ENCODE peak calls at places on chromosomes 11 and 22, in eight cellular contexts. Z is fibroblast of lung; W is C1 segment of cervical spinal cord; A is AG09309; G is CD4-positive, alpha-beta T cell; J is NCI-H510A treated with DMSO at 0.1 percent for 48 hours; B is NCI-H2081; H is anterior cingulate cortex. O is an unnamed sample.

GRCh38 chr11:1877211-1878133 is 14.2 kb downstream of the PRR33 start:
- DNase-seq in Z (peak), W (no peak), A (no peak), G (no peak), J (no peak), B (peak), H (no peak), O (no peak)

GRCh38 chr22:33028191-33028700 is 29.9 kb downstream of the SYN3 start:
- DNase-seq in Z (no peak), W (no peak), A (no peak), G (no peak), J (no peak), B (no peak), H (no peak), O (no peak)

GRCh38 chr22:32207971-32208480 is 3.2 kb upstream of the RFPL2 start:
- DNase-seq in Z (no peak), W (no peak), A (no peak), G (no peak), J (no peak), B (no peak), H (no peak), O (no peak)

GRCh38 chr22:19610518-19611253 is 86.5 kb upstream of the CLDN5 start:
- DNase-seq in Z (no peak), W (no peak), A (no peak), G (peak), J (peak), B (no peak), H (no peak), O (no peak)

GRCh38 chr22:50190182-50190951 is 4.7 kb downstream of the TRABD start:
- DNase-seq in Z (peak), W (no peak), A (no peak), G (peak), J (peak), B (peak), H (no peak), O (peak)

GRCh38 chr22:37924386-37925065 is 18.4 kb downstream of the MICALL1 start:
- DNase-seq in Z (no peak), W (no peak), A (no peak), G (no peak), J (no peak), B (no peak), H (no peak), O (no peak)

GRCh38 chr11:121163658-121164308 is 62.7 kb downstream of the TECTA start:
- DNase-seq in Z (peak), W (no peak), A (no peak), G (no peak), J (no peak), B (no peak), H (no peak), O (no peak)

GRCh38 chr22:47610766-47611165 is 848.3 kb downstream of the TBC1D22A start:
- DNase-seq in Z (no peak), W (no peak), A (no peak), G (no peak), J (no peak), B (no peak), H (no peak), O (no peak)

GRCh38 chr22:44582016-44582415 is 84.0 kb upstream of the RTL6 start:
- DNase-seq in Z (no peak), W (no peak), A (no peak), G (no peak), J (no peak), B (no peak), H (no peak), O (no peak)

GRCh38 chr22:29207562-29208501 is 2.1 kb downstream of the EMID1 start:
- DNase-seq in Z (no peak), W (no peak), A (no peak), G (no peak), J (no peak), B (no peak), H (no peak), O (no peak)

GRCh38 chr11:64266339-64266738 is 15.0 kb downstream of the PLCB3 start:
- DNase-seq in Z (peak), W (no peak), A (no peak), G (no peak), J (no peak), B (no peak), H (no peak), O (no peak)

GRCh38 chr11:107301886-107302285 is 155.7 kb downstream of the CWF19L2 start:
- DNase-seq in Z (peak), W (no peak), A (no peak), G (no peak), J (no peak), B (no peak), H (no peak), O (no peak)

GRCh38 chr11:30143098-30143705 is 87.6 kb upstream of the FSHB start:
- DNase-seq in Z (peak), W (no peak), A (no peak), G (no peak), J (peak), B (peak), H (no peak), O (peak)

GRCh38 chr11:110479445-110480101 is 49.8 kb downstream of the FDX1 start:
- DNase-seq in Z (peak), W (no peak), A (peak), G (no peak), J (peak), B (peak), H (peak), O (no peak)

GRCh38 chr11:111680486-111681175 is 78.4 kb downstream of the SIK2 start:
- DNase-seq in Z (no peak), W (no peak), A (no peak), G (no peak), J (no peak), B (no peak), H (no peak), O (no peak)

GRCh38 chr22:32281092-32281491 is 25.9 kb upstream of the SLC5A4 start:
- DNase-seq in Z (peak), W (no peak), A (no peak), G (no peak), J (no peak), B (no peak), H (peak), O (no peak)

GRCh38 chr11:130636672-130637463 is 188.4 kb downstream of the ADAMTS15 start:
- DNase-seq in Z (peak), W (no peak), A (no peak), G (no peak), J (no peak), B (peak), H (no peak), O (no peak)

GRCh38 chr11:75827562-75827961 is 12.6 kb downstream of the UVRAG start:
- DNase-seq in Z (no peak), W (no peak), A (no peak), G (no peak), J (no peak), B (no peak), H (no peak), O (no peak)

GRCh38 chr11:64353101-64353738 is 5.7 kb upstream of the RPS6KA4 start:
- DNase-seq in Z (no peak), W (no peak), A (no peak), G (no peak), J (peak), B (peak), H (no peak), O (no peak)

GRCh38 chr11:112694244-112694643 is 267.0 kb upstream of the NCAM1 start:
- DNase-seq in Z (no peak), W (no peak), A (no peak), G (no peak), J (no peak), B (no peak), H (no peak), O (no peak)

GRCh38 chr22:30088468-30088867 is 8.2 kb downstream of the HORMAD2 start:
- DNase-seq in Z (no peak), W (no peak), A (no peak), G (no peak), J (no peak), B (no peak), H (no peak), O (no peak)

GRCh38 chr11:82995754-82996398 is 75.8 kb downstream of the RAB30 start:
- DNase-seq in Z (peak), W (no peak), A (peak), G (no peak), J (no peak), B (no peak), H (no peak), O (no peak)

GRCh38 chr11:128135451-128135850 is 451.9 kb downstream of the ETS1 start:
- DNase-seq in Z (peak), W (no peak), A (no peak), G (no peak), J (no peak), B (no peak), H (no peak), O (no peak)

GRCh38 chr11:60987577-60988277 is 16.2 kb downstream of the CD6 start:
- DNase-seq in Z (no peak), W (no peak), A (no peak), G (peak), J (no peak), B (no peak), H (no peak), O (no peak)

GRCh38 chr22:48947636-48948035 is 880.0 kb downstream of the BRD1 start:
- DNase-seq in Z (no peak), W (no peak), A (no peak), G (no peak), J (no peak), B (no peak), H (no peak), O (no peak)

GRCh38 chr11:84720706-84721402 is 906.3 kb downstream of the DLG2 start:
- DNase-seq in Z (peak), W (peak), A (no peak), G (no peak), J (peak), B (peak), H (peak), O (no peak)

GRCh38 chr22:35914665-35915476 is 113.8 kb downstream of the RBFOX2 start:
- DNase-seq in Z (peak), W (no peak), A (peak), G (no peak), J (peak), B (peak), H (peak), O (no peak)

GRCh38 chr11:118164885-118165284 is 11.6 kb downstream of the SCN2B start:
- DNase-seq in Z (no peak), W (no peak), A (no peak), G (no peak), J (no peak), B (no peak), H (no peak), O (no peak)

GRCh38 chr11:47944555-47945128 is 35.7 kb upstream of the PTPRJ start:
- DNase-seq in Z (peak), W (no peak), A (no peak), G (no peak), J (no peak), B (no peak), H (no peak), O (no peak)

GRCh38 chr11:10326080-10326964 is 21.4 kb downstream of the ADM start:
- DNase-seq in Z (peak), W (no peak), A (no peak), G (no peak), J (no peak), B (no peak), H (no peak), O (no peak)

GRCh38 chr22:30160926-30161546 is 80.8 kb downstream of the HORMAD2 start:
- DNase-seq in Z (no peak), W (no peak), A (no peak), G (no peak), J (no peak), B (no peak), H (no peak), O (no peak)

GRCh38 chr22:37319469-37319868 is 37.2 kb downstream of the CYTH4 start:
- DNase-seq in Z (no peak), W (no peak), A (no peak), G (no peak), J (no peak), B (no peak), H (no peak), O (no peak)

GRCh38 chr11:1208361-1209261 is 14.3 kb upstream of the MUC5B start:
- DNase-seq in Z (no peak), W (no peak), A (no peak), G (no peak), J (no peak), B (no peak), H (no peak), O (no peak)

GRCh38 chr11:73359930-73360742 is 16.1 kb upstream of the RELT start:
- DNase-seq in Z (peak), W (no peak), A (no peak), G (peak), J (no peak), B (peak), H (no peak), O (no peak)

GRCh38 chr11:17504330-17505107 is 27.9 kb upstream of the ABCC8 start:
- DNase-seq in Z (peak), W (no peak), A (peak), G (peak), J (peak), B (peak), H (peak), O (no peak)

GRCh38 chr11:75553182-75553581 is 8.9 kb upstream of the SERPINH1 start:
- DNase-seq in Z (no peak), W (no peak), A (no peak), G (no peak), J (no peak), B (no peak), H (no peak), O (no peak)

GRCh38 chr11:132056689-132057088 is 686.3 kb downstream of the NTM start:
- DNase-seq in Z (peak), W (no peak), A (no peak), G (no peak), J (no peak), B (no peak), H (no peak), O (no peak)

GRCh38 chr22:40817737-40818136 is 1.4 kb downstream of the SLC25A17 start:
- DNase-seq in Z (no peak), W (no peak), A (no peak), G (no peak), J (no peak), B (no peak), H (no peak), O (peak)